ENCODE peak calls at places on chromosomes 13 and 19, in four cellular contexts. F, N, W and G are unnamed samples. For H3K27me3, the result is how much of the 10 kb centered on the place peaks cover.

GRCh38 chr13:79647518-79647917 is 166.6 kb downstream of the NDFIP2 start:
- DNase-seq in F (peak), N (no peak), W (no peak), G (no peak)

GRCh38 chr19:58182989-58183821 is at the start of gene ZNF274:
- DNase-seq in F (peak), W (peak), N (peak), G (peak)

GRCh38 chr19:54351474-54351873 is 12.5 kb upstream of the LILRA4 start:
- DNase-seq in N (no peak), F (no peak), W (no peak), G (no peak)

GRCh38 chr13:41458187-41458938 is 1.0 kb downstream of the RGCC start:
- DNase-seq in W (peak), N (peak), F (peak), G (peak)

GRCh38 chr13:31053098-31053497 is 108.6 kb downstream of the HSPH1 start:
- DNase-seq in N (no peak), W (no peak), F (no peak), G (no peak)

GRCh38 chr13:46684287-46685001 is 112.5 kb downstream of the ESD start:
- DNase-seq in W (peak), N (no peak), F (no peak), G (no peak)

GRCh38 chr19:49761625-49762311 is 1.3 kb downstream of the TSKS start:
- DNase-seq in F (no peak), N (no peak), W (peak), G (no peak)

GRCh38 chr19:47494729-47495128 is 10.7 kb upstream of the KPTN start:
- DNase-seq in N (no peak), W (no peak), F (no peak), G (no peak)

GRCh38 chr19:31214086-31214485 is 135.2 kb downstream of the TSHZ3 start:
- DNase-seq in W (no peak), N (peak), F (peak), G (peak)

GRCh38 chr19:5403968-5404640 is 51.1 kb upstream of the ZNRF4 start:
- DNase-seq in F (peak), N (no peak), W (peak), G (peak)

GRCh38 chr19:4187313-4188122 is 5.0 kb downstream of the ANKRD24 start:
- DNase-seq in N (no peak), F (no peak), W (no peak), G (no peak)

GRCh38 chr13:21657538-21657937 is 13.3 kb upstream of the FGF9 start:
- DNase-seq in F (no peak), W (no peak), N (no peak), G (no peak)

GRCh38 chr13:21478881-21479808 is 20.0 kb upstream of the ZDHHC20 start:
- DNase-seq in N (no peak), W (peak), F (peak), G (peak)

GRCh38 chr13:72204291-72204690 is 337.3 kb upstream of the DACH1 start:
- DNase-seq in N (no peak), F (no peak), W (no peak), G (no peak)

GRCh38 chr13:33191425-33192221 is 93.9 kb downstream of the STARD13 start:
- DNase-seq in N (no peak), F (no peak), W (no peak), G (no peak)

GRCh38 chr13:51019026-51019425 is 92.0 kb downstream of the C13orf42 start:
- DNase-seq in W (no peak), N (no peak), F (no peak), G (no peak)

GRCh38 chr19:11227201-11227886 is 12.1 kb upstream of the ANGPTL8 start:
- DNase-seq in F (no peak), N (no peak), W (peak), G (no peak)

GRCh38 chr19:42251572-42251990 is 3.3 kb downstream of the ERF start:
- DNase-seq in N (peak), W (no peak), F (no peak), G (peak)

GRCh38 chr13:67549331-67549730 is 319.2 kb upstream of the PCDH9 start:
- DNase-seq in N (no peak), W (no peak), F (no peak), G (no peak)

GRCh38 chr19:2207991-2208860 is 27.9 kb downstream of the PLEKHJ1 start:
- DNase-seq in W (peak), N (peak), F (no peak), G (peak)

GRCh38 chr19:29576043-29576442 is 30.0 kb upstream of the POP4 start:
- DNase-seq in F (no peak), W (no peak), N (no peak), G (no peak)

GRCh38 chr19:15015946-15016542 is 33.2 kb upstream of the CASP14 start:
- DNase-seq in F (no peak), W (peak), N (no peak), G (peak)

GRCh38 chr19:16381756-16382401 is 57.3 kb downstream of the KLF2 start:
- DNase-seq in W (no peak), F (no peak), N (peak), G (peak)

GRCh38 chr19:10289167-10289835 is 451 bp upstream of the ICAM5 start:
- DNase-seq in W (peak), N (no peak), F (no peak), G (no peak)

GRCh38 chr13:100075700-100076587 is 12.9 kb upstream of the PCCA start:
- DNase-seq in F (no peak), N (no peak), W (no peak), G (no peak)

GRCh38 chr13:44364601-44365000 is 9.0 kb upstream of the SERP2 start:
- DNase-seq in W (no peak), F (no peak), N (no peak), G (no peak)

GRCh38 chr19:4577020-4577782 is 17.7 kb upstream of the SEMA6B start:
- DNase-seq in W (peak), F (no peak), N (no peak), G (no peak)

GRCh38 chr19:11598103-11598483 is 810 bp downstream of the ZNF627 start:
- DNase-seq in N (peak), W (no peak), F (no peak), G (no peak)

GRCh38 chr13:80334582-80335260 is 6.2 kb downstream of the SPRY2 start:
- DNase-seq in W (no peak), N (no peak), F (no peak), G (no peak)

GRCh38 chr13:52067237-52067636 is 42.7 kb downstream of the UTP14C start:
- DNase-seq in F (no peak), N (no peak), W (peak), G (no peak)

GRCh38 chr13:110980921-110981320 is 66.1 kb upstream of the ANKRD10 start:
- DNase-seq in N (no peak), W (no peak), F (no peak), G (no peak)
- H3K27me3 ChIP-seq in N (under half), W (under half), F (under half), G (under half)

GRCh38 chr19:35249146-35249847 is 495 bp downstream of the LSR start:
- DNase-seq in N (peak), F (peak), W (no peak), G (peak)
- H3K27me3 ChIP-seq in N (under half), F (under half), W (under half), G (under half)

GRCh38 chr19:50925734-50926133 is 14.5 kb upstream of the KLK4 start:
- DNase-seq in N (no peak), F (no peak), W (no peak), G (no peak)

GRCh38 chr19:50924576-50924975 is 13.4 kb upstream of the KLK4 start:
- DNase-seq in W (no peak), N (no peak), F (no peak), G (no peak)

GRCh38 chr19:50922316-50922853 is 11.2 kb upstream of the KLK4 start:
- DNase-seq in W (peak), N (peak), F (peak), G (peak)

GRCh38 chr19:50928841-50929240 is 17.6 kb upstream of the KLK4 start:
- DNase-seq in F (no peak), W (peak), N (no peak), G (no peak)

DNA sequence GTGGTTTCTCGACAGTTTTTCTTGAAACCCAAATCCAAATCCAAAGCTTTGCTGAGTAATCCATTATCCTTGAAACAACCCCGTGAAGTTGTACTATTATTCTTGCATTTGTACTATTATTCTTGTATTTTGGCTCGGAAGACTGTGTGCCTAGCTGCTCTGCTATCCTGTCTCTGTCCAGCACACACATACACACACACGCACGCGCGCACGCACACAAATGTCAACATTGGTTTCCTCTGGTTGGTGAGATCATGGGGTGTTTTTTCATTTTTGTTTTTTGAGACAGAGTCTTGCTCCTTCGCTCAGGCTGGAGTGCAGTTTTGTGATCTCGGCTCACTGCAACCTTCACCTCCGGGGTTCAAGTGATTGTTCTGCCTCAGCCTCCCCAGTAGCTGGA is 14.9 kb upstream of the KLK4 start:
- DNase-seq in N (no peak), W (no peak), F (no peak), G (no peak)
- H3K27me3 ChIP-seq in N (under half), W (under half), F (under half), G (under half)

DNA sequence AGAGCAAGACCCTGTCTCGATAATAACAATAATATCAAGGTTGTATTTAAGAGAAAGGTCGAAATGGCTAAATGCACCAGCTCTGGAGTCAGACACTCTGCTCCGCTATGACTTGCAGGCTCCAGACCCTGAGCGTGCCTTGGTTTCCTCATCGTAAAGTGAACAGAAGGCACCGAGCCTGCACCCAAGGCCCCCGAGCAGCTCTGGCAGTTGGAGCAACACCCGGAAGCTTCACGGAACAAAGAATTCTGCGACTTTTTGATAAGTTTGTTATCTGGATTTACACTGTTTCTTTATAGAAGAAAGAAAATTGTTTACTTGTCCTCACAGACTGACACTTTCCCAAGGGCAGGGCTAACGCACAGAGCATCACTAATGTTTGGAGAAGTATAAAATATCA is 4.4 kb downstream of the GRTP1 start:
- DNase-seq in N (no peak), F (no peak), W (no peak), G (no peak)
- H3K27me3 ChIP-seq in N (under half), F (under half), W (under half), G (under half)

DNA sequence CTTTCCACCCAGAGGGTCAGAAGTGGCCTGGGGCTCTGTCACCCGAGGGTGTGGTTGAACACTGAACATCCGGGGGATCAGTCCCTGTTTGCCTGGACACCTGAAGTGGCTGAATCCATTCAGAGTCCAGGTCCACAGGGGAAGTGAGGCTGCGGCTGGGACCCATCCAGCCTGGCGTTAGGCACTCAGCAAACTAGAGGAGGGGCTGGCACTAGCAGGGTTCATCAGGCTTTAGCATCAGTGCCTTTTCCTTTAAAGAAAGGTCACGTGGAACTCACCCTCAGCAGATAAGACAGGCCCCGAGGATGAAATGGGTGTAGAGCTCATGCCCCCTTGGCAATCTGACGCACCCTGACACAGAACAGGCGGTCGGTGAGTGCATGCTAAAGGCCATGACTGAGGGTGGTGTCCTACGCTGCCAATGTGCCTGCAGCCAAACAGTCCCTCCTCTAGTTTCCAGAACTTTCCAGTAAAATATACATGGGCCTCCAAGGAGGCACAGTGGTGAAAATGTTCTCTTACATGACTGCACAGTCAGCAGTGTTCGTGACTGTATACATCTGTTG is 72.4 kb upstream of the ARHGEF7 start:
- DNase-seq in W (no peak), N (no peak), F (no peak), G (no peak)
- H3K27me3 ChIP-seq in W (under half), N (under half), F (under half), G (under half)

GRCh38 chr19:45163156-45163555 is 2.4 kb upstream of the NKPD1 start:
- DNase-seq in N (no peak), F (no peak), W (no peak), G (no peak)
- H3K27me3 ChIP-seq in N (under half), F (under half), W (under half), G (under half)

GRCh38 chr19:35856001-35856400 is 710 bp upstream of the KIRREL2 start:
- DNase-seq in W (peak), F (no peak), N (no peak), G (peak)
- H3K27me3 ChIP-seq in W (half or more), F (under half), N (half or more), G (under half)